ENCODE peak calls at places on chromosomes 3 and 15, in nine cellular contexts. One of them, this sample, is unnamed.

GRCh38 chr3:48503406-48504050 is 446 bp downstream of the SHISA5 start:
- DNase-seq in T-helper 22 cell: no peak
- DNase-seq in brain microvascular endothelial cell: peak
- DNase-seq in HuH-7: peak
- DNase-seq in astrocyte: peak
- DNase-seq in NCI-H1694 treated with DMSO at 0.1 percent for 48 hours: no peak
- DNase-seq in SK-N-MC: no peak
- DNase-seq in pancreas: peak
- DNase-seq in mesendoderm: peak
- DNase-seq in this sample: no peak

GRCh38 chr3:136110481-136110880 is 85.7 kb downstream of the MSL2 start:
- DNase-seq in T-helper 22 cell: no peak
- DNase-seq in brain microvascular endothelial cell: no peak
- DNase-seq in HuH-7: no peak
- DNase-seq in astrocyte: no peak
- DNase-seq in NCI-H1694 treated with DMSO at 0.1 percent for 48 hours: no peak
- DNase-seq in SK-N-MC: no peak
- DNase-seq in pancreas: no peak
- DNase-seq in mesendoderm: no peak
- DNase-seq in this sample: no peak

GRCh38 chr3:53725308-53725995 is 120.8 kb downstream of the CHDH start:
- DNase-seq in T-helper 22 cell: no peak
- DNase-seq in brain microvascular endothelial cell: no peak
- DNase-seq in HuH-7: no peak
- DNase-seq in astrocyte: no peak
- DNase-seq in NCI-H1694 treated with DMSO at 0.1 percent for 48 hours: no peak
- DNase-seq in SK-N-MC: no peak
- DNase-seq in pancreas: no peak
- DNase-seq in mesendoderm: no peak
- DNase-seq in this sample: no peak

GRCh38 chr15:43932907-43933306 is 106.1 kb downstream of the WDR76 start:
- DNase-seq in T-helper 22 cell: no peak
- DNase-seq in brain microvascular endothelial cell: no peak
- DNase-seq in HuH-7: no peak
- DNase-seq in astrocyte: no peak
- DNase-seq in NCI-H1694 treated with DMSO at 0.1 percent for 48 hours: peak
- DNase-seq in SK-N-MC: no peak
- DNase-seq in pancreas: no peak
- DNase-seq in mesendoderm: no peak
- DNase-seq in this sample: no peak

GRCh38 chr3:73192036-73192738 is 130.7 kb downstream of the EBLN2 start:
- DNase-seq in T-helper 22 cell: no peak
- DNase-seq in brain microvascular endothelial cell: no peak
- DNase-seq in HuH-7: peak
- DNase-seq in astrocyte: no peak
- DNase-seq in NCI-H1694 treated with DMSO at 0.1 percent for 48 hours: no peak
- DNase-seq in SK-N-MC: no peak
- DNase-seq in pancreas: no peak
- DNase-seq in mesendoderm: peak
- DNase-seq in this sample: peak

GRCh38 chr3:29486087-29486486 is 205.2 kb downstream of the RBMS3 start:
- DNase-seq in T-helper 22 cell: no peak
- DNase-seq in brain microvascular endothelial cell: peak
- DNase-seq in HuH-7: no peak
- DNase-seq in astrocyte: peak
- DNase-seq in NCI-H1694 treated with DMSO at 0.1 percent for 48 hours: no peak
- DNase-seq in SK-N-MC: no peak
- DNase-seq in pancreas: no peak
- DNase-seq in mesendoderm: peak
- DNase-seq in this sample: no peak

GRCh38 chr3:23810342-23811116 is 4.8 kb downstream of the UBE2E1 start:
- DNase-seq in T-helper 22 cell: peak
- DNase-seq in brain microvascular endothelial cell: no peak
- DNase-seq in HuH-7: peak
- DNase-seq in astrocyte: peak
- DNase-seq in NCI-H1694 treated with DMSO at 0.1 percent for 48 hours: no peak
- DNase-seq in SK-N-MC: no peak
- DNase-seq in pancreas: peak
- DNase-seq in mesendoderm: peak
- DNase-seq in this sample: peak

GRCh38 chr3:149395107-149396089 is 17.9 kb upstream of the TM4SF1 start:
- DNase-seq in T-helper 22 cell: no peak
- DNase-seq in brain microvascular endothelial cell: peak
- DNase-seq in HuH-7: no peak
- DNase-seq in astrocyte: peak
- DNase-seq in NCI-H1694 treated with DMSO at 0.1 percent for 48 hours: no peak
- DNase-seq in SK-N-MC: no peak
- DNase-seq in pancreas: no peak
- DNase-seq in mesendoderm: no peak
- DNase-seq in this sample: peak

GRCh38 chr3:55559651-55560423 is 72.7 kb upstream of the WNT5A start:
- DNase-seq in T-helper 22 cell: no peak
- DNase-seq in brain microvascular endothelial cell: no peak
- DNase-seq in HuH-7: no peak
- DNase-seq in astrocyte: peak
- DNase-seq in NCI-H1694 treated with DMSO at 0.1 percent for 48 hours: no peak
- DNase-seq in SK-N-MC: no peak
- DNase-seq in pancreas: no peak
- DNase-seq in mesendoderm: no peak
- DNase-seq in this sample: no peak

GRCh38 chr3:9468460-9468859 is 71.0 kb downstream of the SETD5 start:
- DNase-seq in T-helper 22 cell: no peak
- DNase-seq in brain microvascular endothelial cell: peak
- DNase-seq in HuH-7: no peak
- DNase-seq in astrocyte: no peak
- DNase-seq in NCI-H1694 treated with DMSO at 0.1 percent for 48 hours: no peak
- DNase-seq in SK-N-MC: no peak
- DNase-seq in pancreas: no peak
- DNase-seq in mesendoderm: no peak
- DNase-seq in this sample: no peak

GRCh38 chr3:62604746-62605351 is 231.5 kb upstream of the FEZF2 start:
- DNase-seq in T-helper 22 cell: no peak
- DNase-seq in brain microvascular endothelial cell: no peak
- DNase-seq in HuH-7: no peak
- DNase-seq in astrocyte: no peak
- DNase-seq in NCI-H1694 treated with DMSO at 0.1 percent for 48 hours: no peak
- DNase-seq in SK-N-MC: no peak
- DNase-seq in pancreas: no peak
- DNase-seq in mesendoderm: no peak
- DNase-seq in this sample: peak

GRCh38 chr3:38574411-38575278 is 74.8 kb downstream of the SCN5A start:
- DNase-seq in T-helper 22 cell: no peak
- DNase-seq in brain microvascular endothelial cell: no peak
- DNase-seq in HuH-7: no peak
- DNase-seq in astrocyte: no peak
- DNase-seq in NCI-H1694 treated with DMSO at 0.1 percent for 48 hours: peak
- DNase-seq in SK-N-MC: no peak
- DNase-seq in pancreas: no peak
- DNase-seq in mesendoderm: peak
- DNase-seq in this sample: no peak

GRCh38 chr15:48796930-48797329 is 13.9 kb downstream of the CEP152 start:
- DNase-seq in T-helper 22 cell: no peak
- DNase-seq in brain microvascular endothelial cell: no peak
- DNase-seq in HuH-7: no peak
- DNase-seq in astrocyte: peak
- DNase-seq in NCI-H1694 treated with DMSO at 0.1 percent for 48 hours: no peak
- DNase-seq in SK-N-MC: no peak
- DNase-seq in pancreas: no peak
- DNase-seq in mesendoderm: no peak
- DNase-seq in this sample: no peak

GRCh38 chr15:92612891-92613290 is 42.7 kb downstream of the FAM174B start:
- DNase-seq in T-helper 22 cell: no peak
- DNase-seq in brain microvascular endothelial cell: no peak
- DNase-seq in HuH-7: no peak
- DNase-seq in astrocyte: no peak
- DNase-seq in NCI-H1694 treated with DMSO at 0.1 percent for 48 hours: no peak
- DNase-seq in SK-N-MC: no peak
- DNase-seq in pancreas: no peak
- DNase-seq in mesendoderm: no peak
- DNase-seq in this sample: no peak

GRCh38 chr3:197546307-197547085 is 9.3 kb downstream of the BDH1 start:
- DNase-seq in T-helper 22 cell: no peak
- DNase-seq in brain microvascular endothelial cell: no peak
- DNase-seq in HuH-7: no peak
- DNase-seq in astrocyte: no peak
- DNase-seq in NCI-H1694 treated with DMSO at 0.1 percent for 48 hours: no peak
- DNase-seq in SK-N-MC: no peak
- DNase-seq in pancreas: no peak
- DNase-seq in mesendoderm: no peak
- DNase-seq in this sample: no peak

GRCh38 chr3:39142067-39142466 is 11.3 kb downstream of the CSRNP1 start:
- DNase-seq in T-helper 22 cell: no peak
- DNase-seq in brain microvascular endothelial cell: no peak
- DNase-seq in HuH-7: no peak
- DNase-seq in astrocyte: no peak
- DNase-seq in NCI-H1694 treated with DMSO at 0.1 percent for 48 hours: no peak
- DNase-seq in SK-N-MC: no peak
- DNase-seq in pancreas: no peak
- DNase-seq in mesendoderm: no peak
- DNase-seq in this sample: peak

GRCh38 chr15:76174654-76175053 is 114.9 kb downstream of the TMEM266 start:
- DNase-seq in T-helper 22 cell: no peak
- DNase-seq in brain microvascular endothelial cell: no peak
- DNase-seq in HuH-7: no peak
- DNase-seq in astrocyte: no peak
- DNase-seq in NCI-H1694 treated with DMSO at 0.1 percent for 48 hours: no peak
- DNase-seq in SK-N-MC: no peak
- DNase-seq in pancreas: no peak
- DNase-seq in mesendoderm: no peak
- DNase-seq in this sample: no peak

GRCh38 chr3:38138347-38139190 is at the start of gene MYD88:
- DNase-seq in T-helper 22 cell: peak
- DNase-seq in brain microvascular endothelial cell: peak
- DNase-seq in HuH-7: peak
- DNase-seq in astrocyte: peak
- DNase-seq in NCI-H1694 treated with DMSO at 0.1 percent for 48 hours: no peak
- DNase-seq in SK-N-MC: no peak
- DNase-seq in pancreas: peak
- DNase-seq in mesendoderm: peak
- DNase-seq in this sample: peak

GRCh38 chr15:75836953-75837321 is 6.3 kb upstream of the UBE2Q2 start:
- DNase-seq in T-helper 22 cell: peak
- DNase-seq in brain microvascular endothelial cell: peak
- DNase-seq in HuH-7: no peak
- DNase-seq in astrocyte: peak
- DNase-seq in NCI-H1694 treated with DMSO at 0.1 percent for 48 hours: no peak
- DNase-seq in SK-N-MC: no peak
- DNase-seq in pancreas: no peak
- DNase-seq in mesendoderm: no peak
- DNase-seq in this sample: no peak

GRCh38 chr15:79644091-79644490 is 212.0 kb downstream of the MINAR1 start:
- DNase-seq in T-helper 22 cell: no peak
- DNase-seq in brain microvascular endothelial cell: peak
- DNase-seq in HuH-7: no peak
- DNase-seq in astrocyte: peak
- DNase-seq in NCI-H1694 treated with DMSO at 0.1 percent for 48 hours: no peak
- DNase-seq in SK-N-MC: no peak
- DNase-seq in pancreas: no peak
- DNase-seq in mesendoderm: peak
- DNase-seq in this sample: no peak

GRCh38 chr15:67510597-67511225 is 10.2 kb upstream of the C15orf61 start:
- DNase-seq in T-helper 22 cell: no peak
- DNase-seq in brain microvascular endothelial cell: peak
- DNase-seq in HuH-7: no peak
- DNase-seq in astrocyte: peak
- DNase-seq in NCI-H1694 treated with DMSO at 0.1 percent for 48 hours: no peak
- DNase-seq in SK-N-MC: no peak
- DNase-seq in pancreas: no peak
- DNase-seq in mesendoderm: no peak
- DNase-seq in this sample: no peak

GRCh38 chr3:32840086-32840841 is 22.5 kb downstream of the TRIM71 start:
- DNase-seq in T-helper 22 cell: no peak
- DNase-seq in brain microvascular endothelial cell: no peak
- DNase-seq in HuH-7: peak
- DNase-seq in astrocyte: no peak
- DNase-seq in NCI-H1694 treated with DMSO at 0.1 percent for 48 hours: no peak
- DNase-seq in SK-N-MC: no peak
- DNase-seq in pancreas: no peak
- DNase-seq in mesendoderm: peak
- DNase-seq in this sample: no peak

GRCh38 chr3:73624363-73625123 is at the start of gene PDZRN3:
- DNase-seq in T-helper 22 cell: no peak
- DNase-seq in brain microvascular endothelial cell: peak
- DNase-seq in HuH-7: peak
- DNase-seq in astrocyte: peak
- DNase-seq in NCI-H1694 treated with DMSO at 0.1 percent for 48 hours: no peak
- DNase-seq in SK-N-MC: no peak
- DNase-seq in pancreas: peak
- DNase-seq in mesendoderm: peak
- DNase-seq in this sample: peak

GRCh38 chr3:142993958-142994442 is 7.4 kb upstream of the U2SURP start:
- DNase-seq in T-helper 22 cell: peak
- DNase-seq in brain microvascular endothelial cell: peak
- DNase-seq in HuH-7: peak
- DNase-seq in astrocyte: peak
- DNase-seq in NCI-H1694 treated with DMSO at 0.1 percent for 48 hours: peak
- DNase-seq in SK-N-MC: peak
- DNase-seq in pancreas: no peak
- DNase-seq in mesendoderm: peak
- DNase-seq in this sample: peak

GRCh38 chr3:160016972-160017371 is 28.3 kb downstream of the IL12A start:
- DNase-seq in T-helper 22 cell: no peak
- DNase-seq in brain microvascular endothelial cell: peak
- DNase-seq in HuH-7: no peak
- DNase-seq in astrocyte: peak
- DNase-seq in NCI-H1694 treated with DMSO at 0.1 percent for 48 hours: no peak
- DNase-seq in SK-N-MC: no peak
- DNase-seq in pancreas: no peak
- DNase-seq in mesendoderm: no peak
- DNase-seq in this sample: no peak

This sample was measured in NCI-H82.